ENCODE peak calls at places on chromosomes 2 and 18, in seven cellular contexts. K is Peyer's patch, Y is dermis blood vessel endothelial cell, T is NCI-H2081, H is AG10803, N is choroid plexus epithelial cell, D is HL-60. U is an unnamed sample.

GRCh38 chr2:37191747-37192146 is 3.3 kb upstream of the SULT6B1 start:
- DNase-seq in K (no peak), D (no peak), N (no peak), H (no peak), T (no peak), Y (no peak), U (no peak)

GRCh38 chr2:98608118-98608961 is at the start of the genes COA5 and UNC50:
- DNase-seq in Y (peak), K (peak), H (peak), N (peak), T (peak), D (peak), U (peak)

GRCh38 chr18:63578357-63578958 is 8.7 kb upstream of the SERPINB13 start:
- DNase-seq in T (peak), H (peak), N (peak), K (no peak), Y (peak), D (peak), U (peak)

GRCh38 chr2:21181957-21182356 is 58.2 kb downstream of the TDRD15 start:
- DNase-seq in Y (no peak), H (no peak), K (no peak), D (no peak), T (no peak), N (no peak), U (no peak)

GRCh38 chr18:5546660-5547059 is 2.9 kb upstream of the EPB41L3 start:
- DNase-seq in K (no peak), N (peak), Y (peak), T (no peak), D (peak), H (peak), U (peak)

GRCh38 chr2:217993055-217993645 is 9.6 kb downstream of the TNS1 start:
- DNase-seq in D (no peak), N (peak), H (peak), T (no peak), Y (peak), K (no peak), U (peak)

GRCh38 chr2:59490994-59491393 is 1062.5 kb downstream of the BCL11A start:
- DNase-seq in H (no peak), K (no peak), T (no peak), D (no peak), Y (no peak), N (no peak), U (no peak)

GRCh38 chr2:164976301-164976700 is 21.0 kb upstream of the SLC38A11 start:
- DNase-seq in H (peak), D (no peak), T (no peak), K (no peak), Y (no peak), N (no peak), U (no peak)

GRCh38 chr2:142112648-142113278 is 18.1 kb downstream of the LRP1B start:
- DNase-seq in Y (peak), K (no peak), D (no peak), H (peak), T (no peak), N (peak), U (peak)

GRCh38 chr18:55634545-55634944 is 46.6 kb upstream of the TCF4 start:
- DNase-seq in H (peak), K (no peak), Y (peak), N (peak), D (no peak), T (no peak), U (no peak)

GRCh38 chr2:188668017-188668663 is 306.0 kb upstream of the COL3A1 start:
- DNase-seq in N (peak), H (peak), K (no peak), Y (no peak), T (no peak), D (no peak), U (no peak)

GRCh38 chr2:157838442-157839161 is 37.5 kb downstream of the ACVR1 start:
- DNase-seq in Y (peak), K (no peak), N (peak), H (peak), D (peak), T (peak), U (peak)

GRCh38 chr2:27133195-27133875 is 1.1 kb downstream of the PREB start:
- DNase-seq in T (no peak), N (no peak), Y (no peak), D (no peak), H (no peak), K (no peak), U (no peak)

GRCh38 chr2:9416962-9417316 is 6.4 kb downstream of the ITGB1BP1 start:
- DNase-seq in H (no peak), T (no peak), K (no peak), Y (no peak), D (no peak), N (no peak), U (no peak)

GRCh38 chr18:25648724-25649260 is 296.8 kb upstream of the ZNF521 start:
- DNase-seq in D (no peak), K (no peak), T (no peak), N (peak), H (peak), Y (no peak), U (no peak)

GRCh38 chr2:3692375-3692774 is 11.0 kb upstream of the DCDC2C start:
- DNase-seq in K (no peak), Y (peak), H (no peak), D (no peak), N (peak), T (peak), U (no peak)

GRCh38 chr2:213175673-213176247 is 24.3 kb upstream of the IKZF2 start:
- DNase-seq in N (no peak), T (no peak), K (no peak), H (no peak), D (no peak), Y (no peak), U (no peak)

GRCh38 chr2:67974564-67975430 is 88.0 kb downstream of the C1D start:
- DNase-seq in N (no peak), K (no peak), T (no peak), H (peak), D (peak), Y (peak), U (peak)

GRCh38 chr2:200913654-200914053 is 24.5 kb downstream of the NIF3L1 start:
- DNase-seq in Y (peak), H (peak), N (peak), D (no peak), T (no peak), K (no peak), U (no peak)

GRCh38 chr2:190575263-190575662 is 40.7 kb upstream of the NEMP2 start:
- DNase-seq in H (no peak), N (no peak), T (no peak), D (no peak), K (no peak), Y (no peak), U (no peak)

GRCh38 chr2:132560562-132560961 is 109.4 kb downstream of the LYPD1 start:
- DNase-seq in K (no peak), D (no peak), N (no peak), T (no peak), Y (no peak), H (no peak), U (no peak)

GRCh38 chr2:14417586-14417985 is 214.9 kb upstream of the LRATD1 start:
- DNase-seq in N (no peak), H (no peak), Y (no peak), T (no peak), D (no peak), K (no peak), U (no peak)

GRCh38 chr2:158912122-158912521 is 56.3 kb upstream of the TANC1 start:
- DNase-seq in T (no peak), N (no peak), D (peak), K (no peak), H (peak), Y (no peak), U (no peak)

GRCh38 chr2:10500601-10501361 is 52.7 kb upstream of the ODC1 start:
- DNase-seq in D (no peak), H (no peak), T (no peak), N (no peak), Y (no peak), K (peak), U (no peak)

GRCh38 chr2:181977661-181978350 is 7.8 kb upstream of the PPP1R1C start:
- DNase-seq in D (no peak), H (peak), T (no peak), N (peak), K (no peak), Y (no peak), U (no peak)

GRCh38 chr2:236576978-236577377 is 7.4 kb downstream of the ACKR3 start:
- DNase-seq in D (no peak), H (no peak), Y (no peak), N (no peak), K (no peak), T (no peak), U (no peak)

GRCh38 chr2:9256570-9257043 is 50.0 kb downstream of the ASAP2 start:
- DNase-seq in H (peak), Y (peak), N (no peak), D (no peak), K (no peak), T (no peak), U (no peak)

GRCh38 chr2:140013556-140014270 is 1233.5 kb upstream of the NXPH2 start:
- DNase-seq in K (no peak), N (no peak), Y (no peak), T (no peak), H (no peak), D (no peak), U (no peak)

U was measured in adrenal gland.